ENCODE peak calls at places on chromosomes 1 and 21, in eight cellular contexts. H is H1, L is tibial nerve, I is stomach, R is A549, F is sigmoid colon, V is transverse colon, O is K562. Y is an unnamed sample. For H3K4me1, the result is how much of the 10 kb centered on the place peaks cover.

GRCh38 chr1:228147768-228148167 is 2.0 kb upstream of the GJC2 start:
- DNase-seq in F (no peak), V (no peak), O (no peak), L (no peak), I (no peak), R (no peak), H (no peak), Y (peak)

GRCh38 chr1:200779326-200779725 is 40.6 kb downstream of the CAMSAP2 start:
- DNase-seq in H (no peak), L (no peak), O (no peak), V (no peak), R (no peak), F (no peak), I (no peak), Y (no peak)

GRCh38 chr1:19976317-19977003 is 3.0 kb downstream of the PLA2G2A start:
- DNase-seq in V (no peak), R (no peak), I (no peak), H (no peak), O (no peak), F (no peak), L (no peak), Y (no peak)

GRCh38 chr1:172460177-172460576 is 16.3 kb upstream of the PIGC start:
- DNase-seq in F (no peak), R (peak), V (no peak), L (no peak), I (no peak), H (no peak), O (no peak), Y (no peak)

GRCh38 chr1:150168960-150169565 is 19.3 kb downstream of the PLEKHO1 start:
- DNase-seq in R (peak), L (peak), I (peak), H (no peak), F (peak), O (peak), V (peak), Y (peak)

GRCh38 chr1:87362834-87363426 is 34.2 kb downstream of the LMO4 start:
- DNase-seq in L (no peak), F (no peak), R (no peak), H (no peak), V (no peak), I (no peak), O (no peak), Y (no peak)

GRCh38 chr1:157470276-157470675 is 82.0 kb downstream of the FCRL5 start:
- DNase-seq in O (no peak), V (no peak), R (no peak), I (no peak), H (no peak), F (no peak), L (no peak), Y (no peak)

GRCh38 chr1:65471901-65472332 is 51.4 kb downstream of the LEPR start:
- DNase-seq in O (no peak), I (no peak), L (peak), F (no peak), V (no peak), R (no peak), H (no peak), Y (no peak)

GRCh38 chr21:34519013-34519412 is 7.0 kb upstream of the KCNE1 start:
- DNase-seq in I (no peak), L (no peak), F (no peak), R (no peak), V (no peak), H (no peak), O (no peak), Y (no peak)

GRCh38 chr1:230309646-230310177 is 116.4 kb downstream of the PGBD5 start:
- DNase-seq in R (no peak), H (no peak), V (no peak), F (no peak), I (no peak), O (no peak), L (no peak), Y (no peak)

GRCh38 chr1:236259043-236259442 is 22.7 kb downstream of the ERO1B start:
- DNase-seq in R (no peak), F (no peak), O (no peak), L (no peak), V (no peak), H (no peak), I (no peak), Y (no peak)

GRCh38 chr1:227841141-227841540 is 25.7 kb downstream of the PRSS38 start:
- DNase-seq in F (no peak), V (no peak), R (no peak), I (no peak), L (no peak), H (no peak), O (no peak), Y (no peak)

GRCh38 chr1:1680912-1681273 is 11.7 kb downstream of the SLC35E2B start:
- DNase-seq in L (no peak), O (no peak), H (no peak), V (peak), R (peak), F (peak), I (peak), Y (no peak)

GRCh38 chr1:169236880-169237279 is 130.4 kb downstream of the ATP1B1 start:
- DNase-seq in V (no peak), F (no peak), H (no peak), R (no peak), I (no peak), O (no peak), L (no peak), Y (no peak)

GRCh38 chr1:169878498-169878897 is 15.2 kb downstream of the SCYL3 start:
- DNase-seq in L (no peak), H (no peak), I (no peak), F (no peak), V (no peak), O (no peak), R (no peak), Y (no peak)

GRCh38 chr1:64923294-64923718 is 43.0 kb downstream of the JAK1 start:
- DNase-seq in R (no peak), I (no peak), H (no peak), L (no peak), F (no peak), O (no peak), V (no peak), Y (no peak)

GRCh38 chr1:94395231-94395630 is 23.0 kb upstream of the ABCD3 start:
- DNase-seq in V (no peak), O (no peak), R (no peak), I (no peak), F (no peak), L (no peak), H (no peak), Y (no peak)

GRCh38 chr1:224245188-224245587 is 62.1 kb downstream of the DEGS1 start:
- DNase-seq in H (no peak), O (no peak), R (peak), I (no peak), F (peak), V (peak), L (peak), Y (no peak)

GRCh38 chr1:10679521-10680220 is 116.8 kb downstream of the CASZ1 start:
- DNase-seq in V (peak), F (no peak), R (peak), O (peak), L (no peak), I (peak), H (peak), Y (no peak)

GRCh38 chr1:224497714-224498573 is 63.3 kb upstream of the WDR26 start:
- DNase-seq in I (peak), F (no peak), V (no peak), R (peak), L (no peak), H (no peak), O (no peak), Y (no peak)

GRCh38 chr21:42276076-42276475 is 39.1 kb downstream of the TFF3 start:
- DNase-seq in R (no peak), V (no peak), I (no peak), F (no peak), H (no peak), L (no peak), O (no peak), Y (no peak)

GRCh38 chr21:42269382-42269781 is 45.8 kb downstream of the TFF3 start:
- DNase-seq in H (no peak), L (no peak), I (no peak), V (no peak), R (no peak), O (no peak), F (no peak), Y (no peak)

GRCh38 chr21:42271065-42271464 is 44.1 kb downstream of the TFF3 start:
- DNase-seq in L (no peak), R (no peak), F (no peak), I (no peak), H (no peak), O (no peak), V (no peak), Y (no peak)

GRCh38 chr21:42272984-42273600 is 42.1 kb downstream of the TFF3 start:
- DNase-seq in V (no peak), O (no peak), R (no peak), F (no peak), H (no peak), I (no peak), L (no peak), Y (no peak)

GRCh38 chr21:42272109-42272962 is 42.9 kb downstream of the TFF3 start:
- DNase-seq in I (no peak), H (no peak), O (no peak), R (no peak), L (no peak), V (no peak), F (no peak), Y (no peak)
- H3K4me1 ChIP-seq in I (under half), H (under half), O (under half), R (under half), L (under half), V (under half), F (under half), Y (under half)

GRCh38 chr1:155277070-155277895 is at the start of gene HCN3:
- DNase-seq in F (peak), H (peak), R (peak), I (peak), V (peak), L (peak), O (peak), Y (peak)

GRCh38 chr1:155268630-155269029 is 4.7 kb downstream of the CLK2 start:
- DNase-seq in I (no peak), H (no peak), L (no peak), R (no peak), F (no peak), V (no peak), O (no peak), Y (no peak)

GRCh38 chr1:155269381-155269780 is 3.9 kb downstream of the CLK2 start:
- DNase-seq in R (no peak), F (no peak), L (no peak), I (no peak), V (no peak), O (no peak), H (no peak), Y (no peak)

GRCh38 chr1:155273134-155273982 is at the start of gene CLK2:
- DNase-seq in V (peak), H (peak), I (peak), O (peak), F (peak), L (peak), R (peak), Y (peak)

DNA sequence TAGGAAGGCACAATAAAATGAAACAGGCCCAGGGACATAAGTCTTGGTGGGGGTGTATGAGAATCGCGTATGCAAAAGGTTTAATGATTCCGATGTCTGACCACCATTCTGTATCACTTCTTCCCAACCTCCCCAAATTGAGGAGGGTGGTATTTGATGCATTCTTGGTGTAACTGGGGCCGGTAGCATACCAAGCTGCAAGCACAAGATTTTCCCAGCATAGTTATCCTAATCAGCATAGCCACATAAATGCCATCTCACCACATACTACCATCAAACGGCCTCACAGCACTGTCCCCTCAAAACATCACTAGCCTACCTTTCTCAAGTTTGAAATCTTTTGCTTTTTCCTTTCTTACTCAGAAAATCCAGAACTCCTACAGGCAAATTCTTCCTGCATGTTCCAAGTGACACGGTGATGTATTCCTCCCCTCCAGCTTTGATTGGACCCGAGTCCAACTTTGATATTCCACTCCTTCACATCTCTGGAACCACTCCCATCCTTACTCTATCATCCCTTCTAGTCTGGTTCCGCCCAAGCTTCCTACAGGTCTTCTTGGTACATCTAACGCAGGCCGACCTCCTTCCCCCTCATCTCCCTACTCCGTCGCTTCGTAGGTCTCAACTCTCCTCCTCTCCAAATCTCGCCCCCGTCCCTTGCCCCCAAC is 704 bp downstream of the CLK2 start:
- DNase-seq in O (peak), I (no peak), H (no peak), V (no peak), L (no peak), F (no peak), R (peak), Y (no peak)
- TF ChIP-seq EP300 in O (no peak), I (no peak), H (no peak), V (no peak), L (no peak), F (no peak), R (no peak), Y (no peak)

DNA sequence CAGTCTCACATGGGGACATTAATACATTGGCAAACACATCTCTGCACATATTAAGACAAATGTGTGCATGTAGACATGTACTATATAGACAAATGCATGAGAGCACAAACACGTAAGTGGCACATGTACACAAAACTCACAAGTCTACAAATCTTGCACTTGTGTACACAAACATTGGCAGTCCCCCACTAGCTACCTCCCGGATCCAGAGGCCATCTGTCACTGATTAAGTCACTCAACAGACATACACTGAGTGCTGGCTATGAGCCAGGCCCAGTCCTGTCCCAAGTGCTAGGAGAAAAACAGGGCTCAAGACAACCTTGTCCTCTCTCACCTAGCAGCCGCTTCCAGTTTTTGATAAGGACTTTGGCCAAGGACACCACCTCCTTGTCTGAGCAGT is 7.0 kb downstream of the TCEA3 start:
- DNase-seq in I (peak), H (no peak), F (no peak), R (no peak), O (peak), L (no peak), V (no peak), Y (no peak)
- H3K4me1 ChIP-seq in I (half or more), H (under half), F (under half), R (under half), O (under half), L (under half), V (under half), Y (under half)

GRCh38 chr21:32094792-32095191 is 184.1 kb downstream of the MIS18A start:
- DNase-seq in R (peak), I (no peak), V (no peak), F (no peak), H (no peak), L (no peak), O (no peak), Y (no peak)
- TF ChIP-seq EP300 in R (no peak), I (no peak), V (no peak), F (no peak), H (no peak), L (no peak), O (no peak), Y (no peak)